ENCODE peak calls at places on chromosomes 5 and 9, in five cellular contexts. S is progenitor cell of endocrine pancreas, T is GM10248, Y is K562, A is cardiac fibroblast. F is an unnamed sample.

GRCh38 chr9:114779352-114779845 is 26.4 kb downstream of the TNFSF15 start:
- DNase-seq in A (peak; percentile 54), Y (no peak), S (no peak), T (no peak), F (no peak)

GRCh38 chr9:35367451-35367850 is 122.5 kb upstream of the RUSC2 start:
- DNase-seq in T (no peak), A (peak; percentile 59), S (no peak), Y (no peak), F (no peak)

GRCh38 chr5:36646507-36647023 is 40.2 kb downstream of the SLC1A3 start:
- DNase-seq in S (no peak), T (no peak), Y (no peak), A (no peak), F (no peak)

GRCh38 chr9:95508242-95508967 is 8.4 kb downstream of the PTCH1 start:
- DNase-seq in A (no peak), Y (peak; percentile 42), S (no peak), T (peak; percentile 31), F (no peak)

GRCh38 chr9:41229408-41230401 is 40.6 kb upstream of the ZNG1F start:
- DNase-seq in Y (no peak), A (no peak), S (no peak), T (peak; percentile 28), F (no peak)

GRCh38 chr5:66967102-66967501 is 229.5 kb downstream of the CD180 start:
- DNase-seq in T (no peak), Y (no peak), S (no peak), A (peak; percentile 78), F (no peak)

GRCh38 chr5:107808671-107809137 is 138.0 kb upstream of the EFNA5 start:
- DNase-seq in Y (no peak), T (no peak), A (no peak), S (peak; percentile 68), F (no peak)

GRCh38 chr9:30075451-30076199 is 2308.8 kb upstream of the ACO1 start:
- DNase-seq in Y (no peak), A (no peak), T (peak; percentile 24), S (no peak), F (no peak)

GRCh38 chr5:126106032-126106431 is 317.2 kb upstream of the GRAMD2B start:
- DNase-seq in S (no peak), T (no peak), A (no peak), Y (no peak), F (no peak)

GRCh38 chr5:61322738-61323429 is 9.2 kb upstream of the ZSWIM6 start:
- DNase-seq in S (no peak), A (peak; percentile 76), Y (no peak), T (no peak), F (no peak)

GRCh38 chr5:107809201-107810034 is 138.7 kb upstream of the EFNA5 start:
- DNase-seq in A (no peak), T (no peak), S (no peak), Y (no peak), F (no peak)

GRCh38 chr5:136032564-136032963 is 3.8 kb downstream of the TGFBI start:
- DNase-seq in T (no peak), Y (no peak), A (peak; percentile 84), S (no peak), F (no peak)

GRCh38 chr5:119340597-119341218 is 15.1 kb upstream of the TNFAIP8 start:
- DNase-seq in T (peak; percentile 55), A (no peak), Y (peak; percentile 51), S (no peak), F (no peak)

GRCh38 chr5:22651355-22651754 is 201.8 kb downstream of the CDH12 start:
- DNase-seq in Y (no peak), T (no peak), S (no peak), A (no peak), F (no peak)

GRCh38 chr9:80881946-80882345 is 807.4 kb downstream of the TLE1 start:
- DNase-seq in Y (no peak), T (no peak), S (no peak), A (no peak), F (no peak)

GRCh38 chr9:128282500-128282899 is 6.4 kb downstream of the SWI5 start:
- DNase-seq in A (peak; percentile 30), T (no peak), S (no peak), Y (no peak), F (no peak)

GRCh38 chr5:32500206-32500605 is 55.7 kb upstream of the ZFR start:
- DNase-seq in Y (no peak), T (no peak), A (no peak), S (no peak), F (no peak)

GRCh38 chr5:138490648-138491283 is 25.5 kb downstream of the EGR1 start:
- DNase-seq in S (no peak), T (no peak), A (no peak), Y (peak; percentile 52), F (no peak)

GRCh38 chr5:110478899-110479298 is 247.6 kb downstream of the TMEM232 start:
- DNase-seq in Y (no peak), S (no peak), T (no peak), A (peak; percentile 74), F (no peak)

GRCh38 chr5:72451771-72452505 is 55.3 kb downstream of the ZNF366 start:
- DNase-seq in T (peak; percentile 70), S (no peak), A (peak; percentile 100), Y (no peak), F (no peak)

GRCh38 chr5:89866410-89866809 is 543.1 kb downstream of the CETN3 start:
- DNase-seq in S (no peak), A (no peak), Y (no peak), T (no peak), F (no peak)

GRCh38 chr5:110916373-110917049 is 155.0 kb upstream of the TSLP start:
- DNase-seq in S (no peak), A (peak; percentile 89), T (no peak), Y (no peak), F (no peak)

GRCh38 chr9:137727716-137728115 is 108.9 kb downstream of the EHMT1 start:
- DNase-seq in T (no peak), Y (no peak), S (no peak), A (no peak), F (no peak)

GRCh38 chr9:71619926-71620325 is 148.4 kb downstream of the CEMIP2 start:
- DNase-seq in Y (no peak), S (no peak), T (no peak), A (no peak), F (no peak)

GRCh38 chr9:129231759-129232158 is 53.7 kb upstream of the IER5L start:
- DNase-seq in S (no peak), T (no peak), Y (no peak), A (no peak), F (no peak)

GRCh38 chr9:76650692-76651091 is 113.5 kb upstream of the PCA3 start:
- DNase-seq in Y (no peak), S (no peak), A (no peak), T (no peak), F (no peak)

GRCh38 chr5:36206913-36207312 is 34.8 kb downstream of the NADK2 start:
- DNase-seq in A (peak; percentile 10), S (no peak), Y (no peak), T (no peak), F (no peak)

GRCh38 chr5:150214289-150214688 is 24.4 kb downstream of the SLC6A7 start:
- DNase-seq in Y (no peak), A (peak; percentile 53), S (no peak), T (no peak), F (no peak)
- TF ChIP-seq CTCF in Y (peak; percentile 37), A (peak; percentile 36), S (no peak), T (no peak), F (no peak)

GRCh38 chr5:93384977-93385376 is 196.0 kb downstream of the NR2F1-AS1 start:
- DNase-seq in Y (no peak), S (no peak), T (no peak), A (no peak), F (no peak)
- TF ChIP-seq CTCF in Y (no peak), S (no peak), T (no peak), A (no peak), F (no peak)

GRCh38 chr5:132661231-132662003 is 3.4 kb downstream of the IL13 start:
- DNase-seq in A (peak; percentile 15), S (no peak), T (peak; percentile 66), Y (peak; percentile 81), F (no peak)
- TF ChIP-seq CTCF in A (no peak), S (no peak), T (peak; percentile 32), Y (no peak), F (no peak)

GRCh38 chr9:38662763-38663593 is 42.6 kb upstream of the ANKRD18A start:
- DNase-seq in Y (no peak), T (no peak), S (no peak), A (peak; percentile 51), F (no peak)
- TF ChIP-seq CTCF in Y (no peak), T (peak; percentile 4), S (peak; percentile 21), A (peak; percentile 9), F (peak; percentile 58)

GRCh38 chr5:149828161-149829011 is 98.3 kb downstream of the PPARGC1B start:
- DNase-seq in A (peak; percentile 96), S (peak; percentile 79), T (peak; percentile 84), Y (peak; percentile 89), F (peak; percentile 85)
- TF ChIP-seq CTCF in A (peak; percentile 87), S (peak; percentile 92), T (peak; percentile 82), Y (peak; percentile 84), F (peak; percentile 96)